ENCODE peak calls at places on chromosomes 5 and 9, in ten cellular contexts. N is IMR-90; H is stimulated activated CD4-positive, alpha-beta T cell treated with anti-CD3 and anti-CD28 coated beads, Interleukin-12 subunit alpha, Interleukin-12 subunit beta, amount 100 ng/mL, for 24 hours; E is left ventricle myocardium superior; K is activated CD4-positive, alpha-beta T cell treated with anti-CD3 and anti-CD28 coated beads for 48 hours; S is esophagus squamous epithelium; X is endothelial cell; Q is mesothelial cell of epicardium; A is amniotic stem cell; J is MG63. Y is an unnamed sample.

GRCh38 chr9:12884736-12885395 is 110.0 kb downstream of the LURAP1L start:
- DNase-seq in N (peak), H (no peak), E (no peak), K (no peak), S (no peak), X (no peak), Q (no peak), A (no peak), J (peak), Y (peak)

GRCh38 chr5:14913141-14913540 is 41.6 kb upstream of the ANKH start:
- DNase-seq in N (no peak), H (no peak), E (no peak), K (no peak), S (no peak), X (no peak), Q (no peak), A (no peak), J (no peak), Y (peak)

GRCh38 chr9:135602789-135603481 is 36.4 kb downstream of the GLT6D1 start:
- DNase-seq in N (peak), H (peak), E (peak), K (peak), S (no peak), X (peak), Q (peak), A (no peak), J (no peak), Y (peak)

GRCh38 chr9:87498046-87498815 is 564 bp downstream of the DAPK1 start:
- DNase-seq in N (no peak), H (no peak), E (peak), K (peak), S (no peak), X (peak), Q (peak), A (no peak), J (peak), Y (peak)

GRCh38 chr9:133403766-133404439 is 13.9 kb downstream of the REXO4 start:
- DNase-seq in N (no peak), H (peak), E (no peak), K (peak), S (no peak), X (peak), Q (no peak), A (no peak), J (no peak), Y (no peak)

GRCh38 chr5:171264842-171265241 is 44.2 kb upstream of the TLX3 start:
- DNase-seq in N (no peak), H (no peak), E (no peak), K (no peak), S (no peak), X (no peak), Q (no peak), A (no peak), J (no peak), Y (no peak)

GRCh38 chr9:86829496-86830046 is 117.7 kb downstream of the GAS1 start:
- DNase-seq in N (no peak), H (no peak), E (no peak), K (no peak), S (no peak), X (no peak), Q (no peak), A (no peak), J (no peak), Y (no peak)

GRCh38 chr9:109385499-109385898 is 64.6 kb upstream of the EPB41L4B start:
- DNase-seq in N (no peak), H (no peak), E (no peak), K (no peak), S (no peak), X (no peak), Q (no peak), A (no peak), J (no peak), Y (no peak)

GRCh38 chr5:80346055-80346454 is 26.3 kb downstream of the SPZ1 start:
- DNase-seq in N (no peak), H (no peak), E (no peak), K (peak), S (no peak), X (peak), Q (no peak), A (no peak), J (no peak), Y (no peak)

GRCh38 chr5:177440211-177440989 is 6.2 kb upstream of the PRR7 start:
- DNase-seq in N (no peak), H (no peak), E (no peak), K (peak), S (no peak), X (no peak), Q (no peak), A (no peak), J (peak), Y (no peak)

GRCh38 chr9:128640626-128641025 is 16.0 kb downstream of the DYNC2I2 start:
- DNase-seq in N (no peak), H (no peak), E (no peak), K (no peak), S (no peak), X (no peak), Q (no peak), A (no peak), J (no peak), Y (no peak)

GRCh38 chr5:179344301-179345178 is 721 bp downstream of the ADAMTS2 start:
- DNase-seq in N (peak), H (no peak), E (peak), K (no peak), S (no peak), X (peak), Q (peak), A (no peak), J (peak), Y (no peak)

GRCh38 chr5:194102-194501 is 2.8 kb downstream of the LRRC14B start:
- DNase-seq in N (no peak), H (no peak), E (peak), K (no peak), S (no peak), X (no peak), Q (no peak), A (no peak), J (no peak), Y (no peak)

GRCh38 chr9:97531750-97532383 is 30.4 kb downstream of the TMOD1 start:
- DNase-seq in N (peak), H (no peak), E (peak), K (no peak), S (no peak), X (no peak), Q (no peak), A (no peak), J (no peak), Y (no peak)

GRCh38 chr5:165227515-165227914 is 1722.1 kb downstream of the MAT2B start:
- DNase-seq in N (no peak), H (no peak), E (no peak), K (no peak), S (no peak), X (no peak), Q (no peak), A (no peak), J (no peak), Y (no peak)

GRCh38 chr5:173391031-173391430 is 62.8 kb upstream of the STC2 start:
- DNase-seq in N (no peak), H (no peak), E (no peak), K (no peak), S (no peak), X (no peak), Q (peak), A (no peak), J (no peak), Y (no peak)

GRCh38 chr9:133114886-133115603 is 6.0 kb downstream of the RALGDS start:
- DNase-seq in N (no peak), H (no peak), E (peak), K (no peak), S (no peak), X (no peak), Q (no peak), A (no peak), J (no peak), Y (no peak)

GRCh38 chr5:32329395-32329834 is 16.7 kb upstream of the MTMR12 start:
- DNase-seq in N (peak), H (no peak), E (peak), K (peak), S (no peak), X (peak), Q (no peak), A (peak), J (peak), Y (peak)

GRCh38 chr5:94524841-94525697 is 93.3 kb downstream of the KIAA0825 start:
- DNase-seq in N (peak), H (no peak), E (no peak), K (peak), S (no peak), X (no peak), Q (no peak), A (no peak), J (no peak), Y (peak)

GRCh38 chr5:58972301-58972700 is 389.4 kb downstream of the RAB3C start:
- DNase-seq in N (peak), H (no peak), E (no peak), K (no peak), S (no peak), X (no peak), Q (no peak), A (no peak), J (no peak), Y (no peak)

GRCh38 chr9:17204611-17205165 is 69.8 kb downstream of the CNTLN start:
- DNase-seq in N (no peak), H (no peak), E (no peak), K (no peak), S (no peak), X (no peak), Q (no peak), A (no peak), J (no peak), Y (no peak)

GRCh38 chr5:127683006-127683405 is 20.2 kb upstream of the CCDC192 start:
- DNase-seq in N (no peak), H (no peak), E (no peak), K (no peak), S (no peak), X (no peak), Q (no peak), A (no peak), J (peak), Y (no peak)

GRCh38 chr9:93677641-93678136 is 101.3 kb downstream of the PHF2 start:
- DNase-seq in N (no peak), H (no peak), E (peak), K (no peak), S (no peak), X (peak), Q (peak), A (no peak), J (no peak), Y (no peak)

GRCh38 chr9:101376117-101376866 is 8.5 kb downstream of the BAAT start:
- DNase-seq in N (peak), H (no peak), E (no peak), K (no peak), S (no peak), X (no peak), Q (no peak), A (no peak), J (peak), Y (peak)

GRCh38 chr9:88991066-88992030 is at the start of gene S1PR3:
- DNase-seq in N (no peak), H (no peak), E (peak), K (peak), S (no peak), X (peak), Q (peak), A (no peak), J (peak), Y (no peak)

GRCh38 chr9:134597957-134598883 is 43.4 kb upstream of the COL5A1 start:
- DNase-seq in N (no peak), H (no peak), E (no peak), K (no peak), S (no peak), X (peak), Q (no peak), A (no peak), J (no peak), Y (no peak)